ENCODE peak calls at places on chromosome 12, in four cellular contexts. D is GM19239, M is HS-27A, H is WERI-Rb-1. P is an unnamed sample.

GRCh38 chr12:8914716-8915526 is 612 bp downstream of the PHC1 start:
- DNase-seq in D (peak), M (peak), H (peak), P (peak)

GRCh38 chr12:78864483-78865296 is at the start of gene SYT1:
- DNase-seq in D (no peak), M (peak), H (peak), P (peak)

GRCh38 chr12:12747281-12747680 is 30.1 kb downstream of the CDKN1B start:
- DNase-seq in D (no peak), M (no peak), H (no peak), P (no peak)

GRCh38 chr12:93996321-93996720 is 152.1 kb upstream of the PLXNC1 start:
- DNase-seq in D (no peak), M (no peak), H (no peak), P (no peak)

GRCh38 chr12:56129210-56129691 is 1.2 kb downstream of the ESYT1 start:
- DNase-seq in D (no peak), M (no peak), H (peak), P (peak)

GRCh38 chr12:2853626-2854025 is 3.2 kb downstream of the TEX52 start:
- DNase-seq in D (peak), M (no peak), H (peak), P (peak)

GRCh38 chr12:61870658-61871559 is 389.3 kb upstream of the USP15 start:
- DNase-seq in D (no peak), M (no peak), H (no peak), P (no peak)

GRCh38 chr12:93886533-93887511 is 209.6 kb downstream of the CRADD start:
- DNase-seq in D (no peak), M (peak), H (no peak), P (no peak)

GRCh38 chr12:107320929-107321618 is 227.7 kb upstream of the CRY1 start:
- DNase-seq in D (no peak), M (no peak), H (peak), P (no peak)

GRCh38 chr12:19021646-19022045 is 107.9 kb upstream of the PLEKHA5 start:
- DNase-seq in D (no peak), M (no peak), H (no peak), P (no peak)

GRCh38 chr12:132137483-132138125 is 6.5 kb downstream of the DDX51 start:
- DNase-seq in D (no peak), M (no peak), H (no peak), P (no peak)

GRCh38 chr12:58847876-58848600 is 72.3 kb downstream of the LRIG3 start:
- DNase-seq in D (no peak), M (no peak), H (no peak), P (no peak)

GRCh38 chr12:51923506-51924365 is 16.4 kb downstream of the ACVRL1 start:
- DNase-seq in D (no peak), M (no peak), H (peak), P (peak)

GRCh38 chr12:119180380-119181040 is 1.8 kb downstream of the HSPB8 start:
- DNase-seq in D (no peak), M (no peak), H (no peak), P (no peak)

GRCh38 chr12:99544457-99544856 is 103.1 kb upstream of the GARIN6 start:
- DNase-seq in D (no peak), M (no peak), H (no peak), P (no peak)

GRCh38 chr12:42846782-42847181 is 257.2 kb upstream of the PRICKLE1 start:
- DNase-seq in D (no peak), M (no peak), H (no peak), P (no peak)

GRCh38 chr12:29769162-29769820 is 14.5 kb downstream of the TMTC1 start:
- DNase-seq in D (no peak), M (peak), H (no peak), P (no peak)

GRCh38 chr12:131912526-131913274 is 16.4 kb upstream of the PUS1 start:
- DNase-seq in D (no peak), M (peak), H (no peak), P (no peak)

GRCh38 chr12:112908548-112908947 is 1.8 kb downstream of the OAS1 start:
- DNase-seq in D (no peak), M (no peak), H (no peak), P (no peak)

GRCh38 chr12:15346488-15346887 is 24.2 kb downstream of the PTPRO start:
- DNase-seq in D (no peak), M (peak), H (no peak), P (no peak)

GRCh38 chr12:85441740-85442139 is 161.7 kb downstream of the ALX1 start:
- DNase-seq in D (no peak), M (no peak), H (peak), P (no peak)

GRCh38 chr12:12384601-12385321 is 27.9 kb downstream of the BORCS5 start:
- DNase-seq in D (no peak), M (no peak), H (no peak), P (no peak)

GRCh38 chr12:4369548-4369947 is 10.0 kb downstream of the FGF23 start:
- DNase-seq in D (no peak), M (no peak), H (no peak), P (no peak)

GRCh38 chr12:94098466-94098865 is 49.9 kb upstream of the PLXNC1 start:
- DNase-seq in D (no peak), M (no peak), H (no peak), P (no peak)

P was measured in germinal center.